ENCODE peak calls at places on chromosomes 1 and 21, in seven cellular contexts. One of them, this sample, is unnamed.

GRCh38 chr1:55040083-55040952 is 970 bp downstream of the PCSK9 start:
- DNase-seq in fibroblast of lung: peak; percentile 9
- DNase-seq in uterus: no peak
- DNase-seq in IMR-90: no peak
- DNase-seq in ovary: no peak
- DNase-seq in tibial nerve: no peak
- DNase-seq in left lung: no peak
- DNase-seq in this sample: no peak

GRCh38 chr1:89547563-89548485 is 23.2 kb downstream of the LRRC8B start:
- DNase-seq in fibroblast of lung: peak; percentile 80
- DNase-seq in uterus: peak; percentile 60
- DNase-seq in IMR-90: peak; percentile 27
- DNase-seq in ovary: no peak
- DNase-seq in tibial nerve: no peak
- DNase-seq in left lung: peak; percentile 10
- DNase-seq in this sample: no peak

GRCh38 chr1:31748265-31748859 is 15.8 kb downstream of the ADGRB2 start:
- DNase-seq in fibroblast of lung: no peak
- DNase-seq in uterus: no peak
- DNase-seq in IMR-90: peak; percentile 31
- DNase-seq in ovary: no peak
- DNase-seq in tibial nerve: no peak
- DNase-seq in left lung: no peak
- DNase-seq in this sample: no peak

GRCh38 chr1:43565600-43566360 is 35.1 kb downstream of the PTPRF start:
- DNase-seq in fibroblast of lung: peak; percentile 65
- DNase-seq in uterus: peak; percentile 54
- DNase-seq in IMR-90: peak; percentile 39
- DNase-seq in ovary: peak; percentile 81
- DNase-seq in tibial nerve: peak; percentile 35
- DNase-seq in left lung: peak; percentile 87
- DNase-seq in this sample: no peak

GRCh38 chr1:17010601-17011438 is 908 bp downstream of the ATP13A2 start:
- DNase-seq in fibroblast of lung: peak; percentile 33
- DNase-seq in uterus: peak; percentile 47
- DNase-seq in IMR-90: peak; percentile 13
- DNase-seq in ovary: peak; percentile 75
- DNase-seq in tibial nerve: no peak
- DNase-seq in left lung: peak; percentile 88
- DNase-seq in this sample: no peak

GRCh38 chr1:231612393-231613089 is 14.0 kb upstream of the DISC1 start:
- DNase-seq in fibroblast of lung: no peak
- DNase-seq in uterus: no peak
- DNase-seq in IMR-90: no peak
- DNase-seq in ovary: no peak
- DNase-seq in tibial nerve: no peak
- DNase-seq in left lung: peak; percentile 76
- DNase-seq in this sample: peak; percentile 35

GRCh38 chr1:155050560-155051341 is at the start of gene ADAM15:
- DNase-seq in fibroblast of lung: peak; percentile 56
- DNase-seq in uterus: peak; percentile 72
- DNase-seq in IMR-90: peak; percentile 53
- DNase-seq in ovary: peak; percentile 86
- DNase-seq in tibial nerve: peak; percentile 70
- DNase-seq in left lung: peak; percentile 98
- DNase-seq in this sample: peak; percentile 68

GRCh38 chr1:164780863-164781262 is 221.9 kb downstream of the PBX1 start:
- DNase-seq in fibroblast of lung: peak; percentile 92
- DNase-seq in uterus: peak; percentile 69
- DNase-seq in IMR-90: peak; percentile 94
- DNase-seq in ovary: no peak
- DNase-seq in tibial nerve: no peak
- DNase-seq in left lung: no peak
- DNase-seq in this sample: no peak

GRCh38 chr1:18901952-18902522 is 318 bp downstream of the ALDH4A1 start:
- DNase-seq in fibroblast of lung: peak; percentile 20
- DNase-seq in uterus: no peak
- DNase-seq in IMR-90: no peak
- DNase-seq in ovary: no peak
- DNase-seq in tibial nerve: no peak
- DNase-seq in left lung: no peak
- DNase-seq in this sample: no peak

GRCh38 chr1:3680488-3681230 is 28.3 kb downstream of the TP73 start:
- DNase-seq in fibroblast of lung: no peak
- DNase-seq in uterus: no peak
- DNase-seq in IMR-90: no peak
- DNase-seq in ovary: no peak
- DNase-seq in tibial nerve: no peak
- DNase-seq in left lung: peak; percentile 80
- DNase-seq in this sample: no peak

GRCh38 chr1:31760422-31760900 is 3.7 kb downstream of the ADGRB2 start:
- DNase-seq in fibroblast of lung: peak; percentile 18
- DNase-seq in uterus: no peak
- DNase-seq in IMR-90: no peak
- DNase-seq in ovary: peak; percentile 61
- DNase-seq in tibial nerve: no peak
- DNase-seq in left lung: peak; percentile 77
- DNase-seq in this sample: no peak

GRCh38 chr1:116820362-116820761 is 66.1 kb downstream of the CD2 start:
- DNase-seq in fibroblast of lung: peak; percentile 99
- DNase-seq in uterus: peak; percentile 70
- DNase-seq in IMR-90: peak; percentile 80
- DNase-seq in ovary: peak; percentile 69
- DNase-seq in tibial nerve: no peak
- DNase-seq in left lung: no peak
- DNase-seq in this sample: no peak

GRCh38 chr1:159012495-159012894 is 2.8 kb downstream of the IFI16 start:
- DNase-seq in fibroblast of lung: peak; percentile 42
- DNase-seq in uterus: no peak
- DNase-seq in IMR-90: peak; percentile 24
- DNase-seq in ovary: no peak
- DNase-seq in tibial nerve: no peak
- DNase-seq in left lung: no peak
- DNase-seq in this sample: peak; percentile 20

GRCh38 chr1:247243738-247244137 is 12.1 kb upstream of the VN1R5 start:
- DNase-seq in fibroblast of lung: no peak
- DNase-seq in uterus: no peak
- DNase-seq in IMR-90: no peak
- DNase-seq in ovary: no peak
- DNase-seq in tibial nerve: no peak
- DNase-seq in left lung: no peak
- DNase-seq in this sample: no peak

GRCh38 chr1:154493276-154493675 is 8.7 kb upstream of the TDRD10 start:
- DNase-seq in fibroblast of lung: no peak
- DNase-seq in uterus: peak; percentile 51
- DNase-seq in IMR-90: no peak
- DNase-seq in ovary: no peak
- DNase-seq in tibial nerve: no peak
- DNase-seq in left lung: no peak
- DNase-seq in this sample: no peak

GRCh38 chr21:42262826-42263225 is 43.9 kb downstream of the ABCG1 start:
- DNase-seq in fibroblast of lung: no peak
- DNase-seq in uterus: peak; percentile 65
- DNase-seq in IMR-90: peak; percentile 24
- DNase-seq in ovary: peak; percentile 48
- DNase-seq in tibial nerve: no peak
- DNase-seq in left lung: peak; percentile 92
- DNase-seq in this sample: no peak

GRCh38 chr21:38721983-38722382 is 83.7 kb upstream of the ETS2 start:
- DNase-seq in fibroblast of lung: peak; percentile 16
- DNase-seq in uterus: no peak
- DNase-seq in IMR-90: no peak
- DNase-seq in ovary: no peak
- DNase-seq in tibial nerve: no peak
- DNase-seq in left lung: no peak
- DNase-seq in this sample: no peak

GRCh38 chr1:7225711-7226505 is 440.7 kb downstream of the CAMTA1 start:
- DNase-seq in fibroblast of lung: no peak
- DNase-seq in uterus: no peak
- DNase-seq in IMR-90: no peak
- DNase-seq in ovary: no peak
- DNase-seq in tibial nerve: no peak
- DNase-seq in left lung: no peak
- DNase-seq in this sample: no peak

GRCh38 chr1:224175615-224176014 is 7.4 kb upstream of the DEGS1 start:
- DNase-seq in fibroblast of lung: peak; percentile 19
- DNase-seq in uterus: no peak
- DNase-seq in IMR-90: peak; percentile 5
- DNase-seq in ovary: peak; percentile 76
- DNase-seq in tibial nerve: no peak
- DNase-seq in left lung: no peak
- DNase-seq in this sample: no peak

GRCh38 chr1:43981135-43981491 is 2.1 kb downstream of the B4GALT2 start:
- DNase-seq in fibroblast of lung: no peak
- DNase-seq in uterus: peak; percentile 13
- DNase-seq in IMR-90: no peak
- DNase-seq in ovary: no peak
- DNase-seq in tibial nerve: no peak
- DNase-seq in left lung: peak; percentile 78
- DNase-seq in this sample: no peak

GRCh38 chr1:97144527-97144926 is 422.9 kb downstream of the PTBP2 start:
- DNase-seq in fibroblast of lung: peak; percentile 87
- DNase-seq in uterus: no peak
- DNase-seq in IMR-90: peak; percentile 85
- DNase-seq in ovary: no peak
- DNase-seq in tibial nerve: no peak
- DNase-seq in left lung: no peak
- DNase-seq in this sample: no peak

GRCh38 chr1:115656461-115657077 is 14.8 kb downstream of the VANGL1 start:
- DNase-seq in fibroblast of lung: no peak
- DNase-seq in uterus: no peak
- DNase-seq in IMR-90: no peak
- DNase-seq in ovary: no peak
- DNase-seq in tibial nerve: no peak
- DNase-seq in left lung: no peak
- DNase-seq in this sample: no peak

DNA sequence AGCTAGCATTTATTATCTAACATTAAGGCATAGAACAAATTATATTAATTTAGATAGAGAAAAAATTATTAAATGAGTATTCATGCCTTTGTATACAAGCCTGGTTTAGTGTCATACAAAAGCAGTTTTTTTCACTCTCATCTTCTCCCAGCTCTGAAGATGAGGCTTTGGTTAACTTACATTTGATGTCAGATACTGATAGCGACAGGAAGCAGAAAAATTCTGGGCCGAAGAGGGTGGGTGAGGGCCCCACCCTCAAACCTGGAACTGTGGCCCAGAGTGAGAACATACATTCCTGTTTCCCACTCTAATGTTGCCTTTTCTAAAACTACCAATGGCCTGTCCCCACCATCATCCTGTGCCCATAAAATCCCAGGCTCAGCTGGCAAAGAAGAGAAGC is 15.0 kb downstream of the OR2T1 start:
- DNase-seq in fibroblast of lung: no peak
- DNase-seq in uterus: no peak
- DNase-seq in IMR-90: no peak
- DNase-seq in ovary: no peak
- DNase-seq in tibial nerve: no peak
- DNase-seq in left lung: no peak
- DNase-seq in this sample: no peak
- H3K9me3 ChIP-seq in fibroblast of lung: no peaks in the 10 kb centered on the region
- H3K9me3 ChIP-seq in uterus: no peaks in the 10 kb centered on the region
- H3K9me3 ChIP-seq in IMR-90: peaks cover 9% of the 10 kb centered on the region
- H3K9me3 ChIP-seq in ovary: no peaks in the 10 kb centered on the region
- H3K9me3 ChIP-seq in tibial nerve: no peaks in the 10 kb centered on the region
- H3K9me3 ChIP-seq in left lung: no peaks in the 10 kb centered on the region
- H3K9me3 ChIP-seq in this sample: peaks cover 8% of the 10 kb centered on the region

GRCh38 chr1:189150624-189151023 is 1327.0 kb downstream of the BRINP3 start:
- DNase-seq in fibroblast of lung: no peak
- DNase-seq in uterus: no peak
- DNase-seq in IMR-90: no peak
- DNase-seq in ovary: no peak
- DNase-seq in tibial nerve: no peak
- DNase-seq in left lung: no peak
- DNase-seq in this sample: no peak

GRCh38 chr1:189151361-189151760 is 1326.3 kb downstream of the BRINP3 start:
- DNase-seq in fibroblast of lung: no peak
- DNase-seq in uterus: no peak
- DNase-seq in IMR-90: no peak
- DNase-seq in ovary: no peak
- DNase-seq in tibial nerve: no peak
- DNase-seq in left lung: no peak
- DNase-seq in this sample: no peak

GRCh38 chr1:189152685-189153084 is 1325.0 kb downstream of the BRINP3 start:
- DNase-seq in fibroblast of lung: no peak
- DNase-seq in uterus: no peak
- DNase-seq in IMR-90: no peak
- DNase-seq in ovary: no peak
- DNase-seq in tibial nerve: no peak
- DNase-seq in left lung: no peak
- DNase-seq in this sample: no peak

DNA sequence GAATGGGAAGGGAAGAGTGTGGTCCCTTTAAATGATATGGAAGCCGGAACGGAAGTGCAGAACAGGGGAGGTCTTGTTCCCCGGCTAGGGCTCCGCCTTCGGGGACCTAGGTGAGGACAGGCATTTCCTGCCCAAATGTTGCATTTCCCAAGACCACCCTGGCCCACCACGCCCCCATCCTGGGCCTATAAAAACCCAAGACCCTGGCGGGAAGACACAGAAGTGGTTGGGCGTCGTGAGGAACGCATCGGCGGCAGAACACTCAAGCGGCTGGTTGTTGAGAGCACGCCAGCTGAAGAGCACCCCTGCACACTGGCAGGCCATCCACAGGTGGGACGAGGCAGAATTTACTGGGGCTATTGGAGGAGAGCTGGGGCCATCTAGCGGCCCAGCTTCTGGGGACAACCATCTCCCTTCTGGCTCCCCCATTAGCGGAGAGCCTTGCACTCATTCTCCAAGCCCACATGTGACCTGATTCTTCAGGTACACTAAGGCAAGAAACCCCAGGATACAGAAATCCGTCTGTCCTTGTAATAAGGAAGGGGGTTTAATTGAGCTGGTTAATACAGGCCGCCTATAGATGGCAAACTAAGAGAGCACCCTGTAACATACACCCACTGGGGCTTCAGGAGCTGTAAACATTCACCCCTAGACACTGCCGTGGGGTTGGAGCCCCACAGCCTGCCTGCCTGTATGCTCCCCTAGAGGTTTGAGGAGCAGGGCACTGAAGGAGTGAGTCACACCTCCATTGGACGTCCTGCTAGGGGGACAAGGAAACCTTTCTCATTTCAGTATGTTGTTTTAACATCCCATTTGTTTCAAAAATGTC is 1327.9 kb downstream of the BRINP3 start:
- DNase-seq in fibroblast of lung: no peak
- DNase-seq in uterus: no peak
- DNase-seq in IMR-90: no peak
- DNase-seq in ovary: no peak
- DNase-seq in tibial nerve: no peak
- DNase-seq in left lung: peak; percentile 70
- DNase-seq in this sample: no peak
- TF ChIP-seq CTCF in fibroblast of lung: no peak
- TF ChIP-seq CTCF in uterus: no peak
- TF ChIP-seq CTCF in IMR-90: no peak
- TF ChIP-seq CTCF in ovary: no peak
- TF ChIP-seq CTCF in tibial nerve: no peak
- TF ChIP-seq CTCF in left lung: no peak
- TF ChIP-seq CTCF in this sample: no peak

GRCh38 chr1:226655251-226656163 is 83.6 kb downstream of the ITPKB start:
- DNase-seq in fibroblast of lung: no peak
- DNase-seq in uterus: no peak
- DNase-seq in IMR-90: no peak
- DNase-seq in ovary: no peak
- DNase-seq in tibial nerve: no peak
- DNase-seq in left lung: peak; percentile 67
- DNase-seq in this sample: no peak
- H3K27ac ChIP-seq in fibroblast of lung: no peak overlapping the region
- H3K27ac ChIP-seq in uterus: no peak overlapping the region
- H3K27ac ChIP-seq in IMR-90: no peak overlapping the region
- H3K27ac ChIP-seq in ovary: no peak overlapping the region
- H3K27ac ChIP-seq in tibial nerve: no peak overlapping the region
- H3K27ac ChIP-seq in left lung: peak overlapping the region; percentile 69
- H3K27ac ChIP-seq in this sample: no peak overlapping the region

GRCh38 chr1:49576327-49576901 is 447.3 kb downstream of the AGBL4 start:
- DNase-seq in fibroblast of lung: no peak
- DNase-seq in uterus: no peak
- DNase-seq in IMR-90: no peak
- DNase-seq in ovary: no peak
- DNase-seq in tibial nerve: no peak
- DNase-seq in left lung: no peak
- DNase-seq in this sample: no peak
- H3K9me3 ChIP-seq in fibroblast of lung: no peaks in the 10 kb centered on the region
- H3K9me3 ChIP-seq in uterus: no peaks in the 10 kb centered on the region
- H3K9me3 ChIP-seq in IMR-90: peaks cover 7% of the 10 kb centered on the region
- H3K9me3 ChIP-seq in ovary: peaks cover 3% of the 10 kb centered on the region
- H3K9me3 ChIP-seq in tibial nerve: peaks cover 10% of the 10 kb centered on the region
- H3K9me3 ChIP-seq in left lung: no peaks in the 10 kb centered on the region
- H3K9me3 ChIP-seq in this sample: peaks cover 11% of the 10 kb centered on the region

This sample was measured in CD4-positive, alpha-beta T cell.